ENCODE peak calls at places on chromosomes 7 and 10, in four cellular contexts. A is sciatic nerve; Q is Calu3; N is effector CD4-positive, alpha-beta T cell. K is an unnamed sample.
A peak's percentile ranks its signal among the peaks of the same experiment; 100 is the strongest.

GRCh38 chr7:79683185-79683890 is 229.9 kb upstream of the MAGI2 start:
- DNase-seq in A (no peak), Q (no peak), N (no peak), K (no peak)

GRCh38 chr7:92698237-92698841 is 108.1 kb upstream of the FAM133B start:
- DNase-seq in A (no peak), Q (peak; percentile 74), N (no peak), K (no peak)

GRCh38 chr7:36261019-36261754 is 108.1 kb downstream of the EEPD1 start:
- DNase-seq in A (no peak), Q (no peak), N (no peak), K (no peak)

GRCh38 chr7:145692237-145692950 is 424.2 kb upstream of the CNTNAP2 start:
- DNase-seq in A (no peak), Q (no peak), N (no peak), K (no peak)

GRCh38 chr10:78559514-78560392 is 509.0 kb upstream of the ZMIZ1 start:
- DNase-seq in A (no peak), Q (no peak), N (no peak), K (no peak)

GRCh38 chr7:139716156-139716942 is 61.4 kb downstream of the HIPK2 start:
- DNase-seq in A (no peak), Q (no peak), N (no peak), K (no peak)

GRCh38 chr7:1087952-1088920 is at the start of gene GPER1:
- DNase-seq in A (peak; percentile 73), Q (peak; percentile 36), N (no peak), K (no peak)

GRCh38 chr7:101814996-101815825 is 2.2 kb upstream of the CUX1 start:
- DNase-seq in A (peak; percentile 76), Q (peak; percentile 47), N (peak; percentile 44), K (peak; percentile 65)

GRCh38 chr7:105006367-105007139 is 7.5 kb upstream of the KMT2E start:
- DNase-seq in A (no peak), Q (peak; percentile 25), N (no peak), K (no peak)

GRCh38 chr7:55074008-55074499 is 55.2 kb downstream of the EGFR start:
- DNase-seq in A (no peak), Q (peak; percentile 93), N (no peak), K (peak; percentile 16)

GRCh38 chr7:50978633-50979215 is 196.0 kb upstream of the GRB10 start:
- DNase-seq in A (no peak), Q (no peak), N (no peak), K (no peak)

GRCh38 chr10:74824184-74825032 is 2.0 kb upstream of the KAT6B start:
- DNase-seq in A (peak; percentile 60), Q (no peak), N (peak; percentile 12), K (peak; percentile 40)

GRCh38 chr10:121645696-121646095 is 47.5 kb upstream of the FGFR2 start:
- DNase-seq in A (no peak), Q (no peak), N (no peak), K (no peak)

GRCh38 chr7:143884276-143884977 is 17.5 kb downstream of the TCAF1 start:
- DNase-seq in A (no peak), Q (no peak), N (no peak), K (no peak)

GRCh38 chr10:63819753-63820347 is 298.6 kb downstream of the REEP3 start:
- DNase-seq in A (peak; percentile 88), Q (peak; percentile 84), N (no peak), K (no peak)

GRCh38 chr7:471866-472639 is 47.6 kb downstream of the PDGFA start:
- DNase-seq in A (peak; percentile 73), Q (peak; percentile 1), N (no peak), K (no peak)

GRCh38 chr7:40965745-40966144 is 737.1 kb downstream of the INHBA start:
- DNase-seq in A (no peak), Q (no peak), N (no peak), K (no peak)

GRCh38 chr7:157502701-157503111 is 165.9 kb downstream of the DNAJB6 start:
- DNase-seq in A (no peak), Q (no peak), N (peak; percentile 63), K (peak; percentile 56)

GRCh38 chr10:60816624-60817023 is 38.3 kb downstream of the CDK1 start:
- DNase-seq in A (no peak), Q (peak; percentile 55), N (peak; percentile 20), K (peak; percentile 12)

GRCh38 chr7:88169717-88170320 is 50.0 kb downstream of the SRI start:
- DNase-seq in A (no peak), Q (no peak), N (no peak), K (no peak)

GRCh38 chr10:96850825-96851224 is 18.7 kb downstream of the LCOR start:
- DNase-seq in A (no peak), Q (no peak), N (no peak), K (no peak)

GRCh38 chr7:29593458-29593857 is 29.8 kb downstream of the PRR15 start:
- DNase-seq in A (no peak), Q (no peak), N (no peak), K (no peak)

K was measured in activated gamma-delta T cell treated with Interleukin-2 at 50 U/mL for 16 hours.